ENCODE peak calls at places on chromosomes 1 and 21, in six cellular contexts. One of them, this sample, is unnamed.

GRCh38 chr1:19888112-19888511 is 5.9 kb downstream of the OTUD3 start:
- DNase-seq in brain microvascular endothelial cell: no peak
- DNase-seq in heart left ventricle: no peak
- DNase-seq in tibial nerve: no peak
- DNase-seq in thoracic aorta: no peak
- DNase-seq in kidney: no peak
- DNase-seq in this sample: no peak

GRCh38 chr1:9573723-9574122 is 15.0 kb upstream of the TMEM201 start:
- DNase-seq in heart left ventricle: no peak
- DNase-seq in brain microvascular endothelial cell: no peak
- DNase-seq in thoracic aorta: no peak
- DNase-seq in kidney: no peak
- DNase-seq in tibial nerve: no peak
- DNase-seq in this sample: no peak

GRCh38 chr1:7915826-7916225 is 24.8 kb downstream of the TNFRSF9 start:
- DNase-seq in brain microvascular endothelial cell: no peak
- DNase-seq in kidney: no peak
- DNase-seq in tibial nerve: no peak
- DNase-seq in heart left ventricle: no peak
- DNase-seq in thoracic aorta: no peak
- DNase-seq in this sample: no peak

GRCh38 chr1:54403808-54404261 is 2.4 kb downstream of the SSBP3 start:
- DNase-seq in brain microvascular endothelial cell: peak
- DNase-seq in kidney: no peak
- DNase-seq in tibial nerve: no peak
- DNase-seq in heart left ventricle: no peak
- DNase-seq in thoracic aorta: no peak
- DNase-seq in this sample: peak

GRCh38 chr1:3774503-3775247 is 2.1 kb downstream of the SMIM1 start:
- DNase-seq in tibial nerve: no peak
- DNase-seq in thoracic aorta: no peak
- DNase-seq in brain microvascular endothelial cell: no peak
- DNase-seq in heart left ventricle: no peak
- DNase-seq in kidney: peak
- DNase-seq in this sample: no peak

GRCh38 chr1:8567146-8567545 is 249.2 kb downstream of the SLC45A1 start:
- DNase-seq in tibial nerve: no peak
- DNase-seq in heart left ventricle: no peak
- DNase-seq in thoracic aorta: no peak
- DNase-seq in brain microvascular endothelial cell: no peak
- DNase-seq in kidney: no peak
- DNase-seq in this sample: peak

GRCh38 chr1:110408488-110408887 is 994 bp upstream of the LAMTOR5 start:
- DNase-seq in tibial nerve: no peak
- DNase-seq in kidney: no peak
- DNase-seq in brain microvascular endothelial cell: no peak
- DNase-seq in thoracic aorta: no peak
- DNase-seq in heart left ventricle: no peak
- DNase-seq in this sample: no peak

GRCh38 chr21:20463362-20463761 is 534.8 kb upstream of the NCAM2 start:
- DNase-seq in tibial nerve: no peak
- DNase-seq in heart left ventricle: no peak
- DNase-seq in brain microvascular endothelial cell: no peak
- DNase-seq in kidney: no peak
- DNase-seq in thoracic aorta: no peak
- DNase-seq in this sample: no peak

GRCh38 chr1:61259379-61260148 is 177.2 kb downstream of the NFIA start:
- DNase-seq in thoracic aorta: no peak
- DNase-seq in heart left ventricle: no peak
- DNase-seq in tibial nerve: no peak
- DNase-seq in kidney: no peak
- DNase-seq in brain microvascular endothelial cell: no peak
- DNase-seq in this sample: no peak

GRCh38 chr1:206921772-206922265 is at the start of gene FCMR:
- DNase-seq in tibial nerve: no peak
- DNase-seq in thoracic aorta: no peak
- DNase-seq in kidney: peak
- DNase-seq in brain microvascular endothelial cell: no peak
- DNase-seq in heart left ventricle: peak
- DNase-seq in this sample: no peak

GRCh38 chr1:3518256-3518655 is 63.8 kb downstream of the ARHGEF16 start:
- DNase-seq in tibial nerve: no peak
- DNase-seq in heart left ventricle: no peak
- DNase-seq in kidney: no peak
- DNase-seq in brain microvascular endothelial cell: no peak
- DNase-seq in thoracic aorta: no peak
- DNase-seq in this sample: no peak

GRCh38 chr1:77218477-77219165 is 609 bp downstream of the PIGK start:
- DNase-seq in tibial nerve: no peak
- DNase-seq in thoracic aorta: no peak
- DNase-seq in heart left ventricle: no peak
- DNase-seq in brain microvascular endothelial cell: peak
- DNase-seq in kidney: no peak
- DNase-seq in this sample: no peak

GRCh38 chr1:185350027-185350442 is 33.0 kb upstream of the IVNS1ABP start:
- DNase-seq in tibial nerve: no peak
- DNase-seq in thoracic aorta: no peak
- DNase-seq in kidney: no peak
- DNase-seq in brain microvascular endothelial cell: no peak
- DNase-seq in heart left ventricle: no peak
- DNase-seq in this sample: no peak
- H3K27ac ChIP-seq in tibial nerve: no peak
- H3K27ac ChIP-seq in thoracic aorta: no peak
- H3K27ac ChIP-seq in kidney: peak
- H3K27ac ChIP-seq in brain microvascular endothelial cell: no peak
- H3K27ac ChIP-seq in heart left ventricle: no peak
- H3K27ac ChIP-seq in this sample: no peak

DNA sequence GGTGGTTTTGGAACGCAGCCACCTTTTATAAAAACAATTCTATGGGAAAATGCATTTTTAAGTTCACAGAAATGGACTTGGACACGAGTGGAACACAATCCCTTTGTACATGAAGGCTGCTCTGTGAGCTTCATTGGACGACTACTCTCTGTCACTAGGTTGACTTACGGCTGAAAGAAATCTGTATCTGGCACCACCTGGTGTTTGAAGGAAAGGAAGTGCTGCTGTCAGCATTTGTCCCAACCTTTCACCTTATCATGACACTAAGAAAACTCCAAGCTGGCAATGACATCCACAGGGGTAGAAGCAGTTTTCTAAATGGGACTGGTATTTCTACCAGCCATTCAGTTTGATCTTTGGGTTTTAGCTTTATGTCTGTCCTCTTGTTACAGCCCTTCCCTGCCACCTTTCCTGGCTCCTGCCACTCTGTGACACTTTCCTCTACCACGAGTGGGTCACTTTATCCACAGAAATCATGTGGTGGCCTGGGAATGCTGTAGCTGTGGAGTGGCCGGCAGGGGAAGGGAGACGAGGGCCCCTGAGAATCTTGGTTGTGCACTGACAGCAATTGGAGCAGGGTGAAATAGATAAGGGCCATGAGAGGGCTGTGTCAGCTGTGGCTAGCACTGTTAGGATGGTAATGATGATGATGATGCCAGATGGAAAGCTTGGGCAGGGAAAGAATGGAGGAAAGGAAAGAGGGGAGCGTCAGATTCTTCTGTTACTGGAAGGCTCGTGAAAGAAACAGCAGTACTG is 85.2 kb downstream of the TBX19 start:
- DNase-seq in brain microvascular endothelial cell: no peak
- DNase-seq in kidney: no peak
- DNase-seq in tibial nerve: no peak
- DNase-seq in heart left ventricle: no peak
- DNase-seq in thoracic aorta: no peak
- DNase-seq in this sample: no peak
- TF ChIP-seq CTCF in brain microvascular endothelial cell: peak
- TF ChIP-seq CTCF in kidney: peak
- TF ChIP-seq CTCF in tibial nerve: no peak
- TF ChIP-seq CTCF in heart left ventricle: no peak
- TF ChIP-seq CTCF in thoracic aorta: no peak
- TF ChIP-seq CTCF in this sample: no peak

DNA sequence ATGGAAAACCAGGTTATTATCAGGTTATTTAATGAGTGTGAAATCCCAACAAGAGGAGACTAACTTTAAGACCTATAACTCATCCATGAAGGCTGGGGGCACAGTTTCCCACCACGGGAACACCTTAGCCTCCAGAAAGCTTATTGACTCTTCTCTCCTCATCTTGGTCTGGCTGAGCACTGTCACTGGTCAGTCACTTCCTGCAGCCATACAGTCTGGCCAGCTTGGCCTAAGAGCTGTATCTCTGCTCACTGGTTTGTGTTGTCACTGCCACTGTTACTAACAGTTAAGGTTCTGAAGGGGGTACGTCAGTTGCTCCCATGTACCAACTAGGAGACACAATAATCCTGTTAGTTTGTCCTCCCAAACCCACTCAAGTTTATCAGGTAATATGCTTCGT is 16.7 kb upstream of the DDAH1 start:
- DNase-seq in brain microvascular endothelial cell: no peak
- DNase-seq in kidney: no peak
- DNase-seq in heart left ventricle: no peak
- DNase-seq in thoracic aorta: no peak
- DNase-seq in tibial nerve: no peak
- DNase-seq in this sample: no peak
- H3K27ac ChIP-seq in brain microvascular endothelial cell: no peak
- H3K27ac ChIP-seq in kidney: no peak
- H3K27ac ChIP-seq in heart left ventricle: no peak
- H3K27ac ChIP-seq in thoracic aorta: no peak
- H3K27ac ChIP-seq in tibial nerve: no peak
- H3K27ac ChIP-seq in this sample: no peak

DNA sequence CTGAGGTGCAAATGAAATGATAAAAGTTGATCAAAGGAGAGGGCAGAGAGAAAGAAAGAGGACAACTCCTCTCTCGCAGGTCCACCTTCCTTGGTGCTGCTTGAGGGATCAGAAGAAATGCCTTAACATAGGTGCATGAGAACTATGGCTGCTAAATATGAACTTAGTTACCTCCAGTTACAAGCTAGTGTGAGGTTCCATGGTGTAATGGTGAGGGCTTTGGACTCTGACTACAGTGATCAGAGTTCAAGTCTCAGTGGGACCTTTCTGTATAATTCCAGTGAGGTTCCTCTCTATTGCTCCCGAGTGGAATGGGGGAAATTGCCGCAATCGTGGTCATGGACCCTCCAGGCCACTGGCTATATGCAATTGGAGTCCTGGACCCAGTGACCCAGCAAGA is 387.3 kb downstream of the FAM72C start:
- DNase-seq in heart left ventricle: no peak
- DNase-seq in kidney: no peak
- DNase-seq in tibial nerve: no peak
- DNase-seq in thoracic aorta: no peak
- DNase-seq in brain microvascular endothelial cell: no peak
- DNase-seq in this sample: no peak
- TF ChIP-seq CTCF in heart left ventricle: no peak
- TF ChIP-seq CTCF in kidney: no peak
- TF ChIP-seq CTCF in tibial nerve: no peak
- TF ChIP-seq CTCF in thoracic aorta: no peak
- TF ChIP-seq CTCF in brain microvascular endothelial cell: no peak
- TF ChIP-seq CTCF in this sample: no peak

GRCh38 chr1:235910357-235911299 is 43.9 kb upstream of the LYST start:
- DNase-seq in thoracic aorta: peak
- DNase-seq in tibial nerve: no peak
- DNase-seq in heart left ventricle: no peak
- DNase-seq in brain microvascular endothelial cell: peak
- DNase-seq in kidney: peak
- DNase-seq in this sample: peak
- H3K27ac ChIP-seq in thoracic aorta: peak
- H3K27ac ChIP-seq in tibial nerve: peak
- H3K27ac ChIP-seq in heart left ventricle: peak
- H3K27ac ChIP-seq in brain microvascular endothelial cell: peak
- H3K27ac ChIP-seq in kidney: no peak
- H3K27ac ChIP-seq in this sample: peak

GRCh38 chr1:174785506-174785905 is 214.2 kb upstream of the CACYBP start:
- DNase-seq in thoracic aorta: no peak
- DNase-seq in brain microvascular endothelial cell: no peak
- DNase-seq in tibial nerve: no peak
- DNase-seq in heart left ventricle: no peak
- DNase-seq in kidney: no peak
- DNase-seq in this sample: no peak

GRCh38 chr1:174786760-174787159 is 213.0 kb upstream of the CACYBP start:
- DNase-seq in kidney: no peak
- DNase-seq in brain microvascular endothelial cell: no peak
- DNase-seq in heart left ventricle: no peak
- DNase-seq in thoracic aorta: no peak
- DNase-seq in tibial nerve: no peak
- DNase-seq in this sample: no peak

GRCh38 chr1:174788981-174789380 is 210.8 kb upstream of the CACYBP start:
- DNase-seq in thoracic aorta: no peak
- DNase-seq in brain microvascular endothelial cell: peak
- DNase-seq in heart left ventricle: no peak
- DNase-seq in kidney: no peak
- DNase-seq in tibial nerve: no peak
- DNase-seq in this sample: peak

GRCh38 chr1:174791863-174792262 is 207.9 kb upstream of the CACYBP start:
- DNase-seq in heart left ventricle: no peak
- DNase-seq in kidney: no peak
- DNase-seq in tibial nerve: no peak
- DNase-seq in brain microvascular endothelial cell: peak
- DNase-seq in thoracic aorta: no peak
- DNase-seq in this sample: no peak

DNA sequence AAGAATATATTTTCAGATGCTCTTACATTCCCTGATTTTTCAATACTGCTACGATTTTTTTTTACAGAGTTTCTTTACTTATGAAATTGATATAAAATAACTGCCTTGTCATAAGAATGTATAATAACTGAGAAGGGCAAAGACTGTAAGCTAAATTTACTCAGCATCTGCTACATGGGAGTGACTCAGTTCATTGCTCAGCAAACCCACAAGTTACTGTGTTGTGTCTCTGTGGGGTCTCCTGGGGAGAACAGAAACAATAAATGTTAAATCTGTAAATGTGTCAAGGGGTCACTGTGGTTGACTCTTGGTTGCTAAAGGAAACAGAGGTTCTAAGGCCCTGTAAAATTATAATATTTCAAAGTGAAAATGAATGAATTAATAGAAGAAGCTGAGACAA is 210.3 kb upstream of the CACYBP start:
- DNase-seq in tibial nerve: no peak
- DNase-seq in brain microvascular endothelial cell: peak
- DNase-seq in kidney: no peak
- DNase-seq in thoracic aorta: no peak
- DNase-seq in heart left ventricle: no peak
- DNase-seq in this sample: no peak
- TF ChIP-seq CTCF in tibial nerve: no peak
- TF ChIP-seq CTCF in brain microvascular endothelial cell: no peak
- TF ChIP-seq CTCF in kidney: no peak
- TF ChIP-seq CTCF in thoracic aorta: no peak
- TF ChIP-seq CTCF in heart left ventricle: no peak
- TF ChIP-seq CTCF in this sample: no peak